ENCODE peak calls at places on chromosome 12, in ten cellular contexts. E is HCT116, Q is lower lobe of right lung, W is cardiac muscle cell, P is mucosa of descending colon, X is Peyer's patch, G is astrocyte of the spinal cord, T is hepatocyte, S is mammary epithelial cell, J is AG10803. R is an unnamed sample.

GRCh38 chr12:697426-697825 is 34.2 kb upstream of the NINJ2 start:
- DNase-seq in X (no peak), S (no peak), P (no peak), G (no peak), J (no peak), W (no peak), Q (no peak), T (no peak), E (no peak), R (no peak)

GRCh38 chr12:52203126-52203921 is 11.5 kb upstream of the KRT80 start:
- DNase-seq in T (peak), E (peak), J (peak), W (no peak), X (no peak), G (peak), Q (peak), S (peak), P (peak), R (peak)

GRCh38 chr12:129160282-129160681 is 307.0 kb downstream of the GLT1D1 start:
- DNase-seq in J (no peak), Q (no peak), E (no peak), G (no peak), W (no peak), X (no peak), S (no peak), P (no peak), T (no peak), R (no peak)

GRCh38 chr12:44000309-44000952 is 164.6 kb downstream of the TMEM117 start:
- DNase-seq in E (peak), Q (no peak), J (peak), P (no peak), S (peak), X (no peak), T (peak), G (peak), W (peak), R (peak)

GRCh38 chr12:2646341-2646740 is 148.4 kb upstream of the FKBP4 start:
- DNase-seq in Q (no peak), S (no peak), G (no peak), J (no peak), W (no peak), E (no peak), X (no peak), P (no peak), T (no peak), R (no peak)

GRCh38 chr12:114721266-114721665 is 37.3 kb upstream of the TBX3 start:
- DNase-seq in X (no peak), S (no peak), W (peak), E (no peak), G (no peak), P (no peak), T (no peak), Q (no peak), J (no peak), R (no peak)

GRCh38 chr12:124168016-124168415 is 126.9 kb upstream of the RFLNA start:
- DNase-seq in Q (no peak), G (no peak), E (no peak), T (no peak), S (no peak), P (no peak), X (no peak), J (no peak), W (no peak), R (no peak)

GRCh38 chr12:116860281-116860680 is 21.0 kb downstream of the HRK start:
- DNase-seq in S (no peak), W (no peak), P (no peak), E (no peak), X (no peak), T (no peak), G (no peak), Q (no peak), J (no peak), R (no peak)

GRCh38 chr12:24197517-24197916 is 248.0 kb upstream of the SOX5 start:
- DNase-seq in W (no peak), T (no peak), G (no peak), S (no peak), P (no peak), X (no peak), E (no peak), Q (no peak), J (no peak), R (no peak)

GRCh38 chr12:111033281-111034147 is 113.1 kb upstream of the MYL2 start:
- DNase-seq in W (peak), G (no peak), Q (no peak), J (no peak), T (peak), S (no peak), E (no peak), X (no peak), P (no peak), R (no peak)

GRCh38 chr12:38844237-38844636 is 61.2 kb downstream of the CPNE8 start:
- DNase-seq in Q (no peak), X (no peak), W (no peak), G (no peak), J (no peak), S (no peak), T (no peak), P (no peak), E (no peak), R (no peak)

GRCh38 chr12:72297666-72298065 is 25.5 kb downstream of the TRHDE start:
- DNase-seq in X (no peak), Q (no peak), S (no peak), T (no peak), G (no peak), E (no peak), J (no peak), W (no peak), P (no peak), R (no peak)

GRCh38 chr12:71746983-71747611 is 7.6 kb upstream of the RAB21 start:
- DNase-seq in G (peak), J (peak), P (no peak), T (peak), W (peak), S (peak), E (peak), Q (no peak), X (no peak), R (peak)

GRCh38 chr12:49187184-49187583 is 1.7 kb downstream of the TUBA1A start:
- DNase-seq in G (peak), W (no peak), J (peak), S (peak), X (no peak), Q (no peak), E (no peak), P (peak), T (peak), R (peak)

GRCh38 chr12:2075558-2076195 is 22.9 kb downstream of the CACNA1C start:
- DNase-seq in J (no peak), E (no peak), G (no peak), S (no peak), W (peak), P (no peak), T (no peak), Q (no peak), X (no peak), R (no peak)

GRCh38 chr12:92973614-92974013 is 44.5 kb upstream of the EEA1 start:
- DNase-seq in X (no peak), S (peak), G (peak), T (peak), Q (no peak), J (peak), P (no peak), E (no peak), W (no peak), R (peak)

GRCh38 chr12:111777345-111778045 is 10.8 kb downstream of the ALDH2 start:
- DNase-seq in S (no peak), X (no peak), T (peak), J (no peak), W (no peak), P (peak), E (no peak), Q (peak), G (no peak), R (no peak)

GRCh38 chr12:81296556-81297305 is 218.9 kb downstream of the ACSS3 start:
- DNase-seq in J (peak), S (peak), T (no peak), P (no peak), G (peak), X (no peak), Q (no peak), E (no peak), W (no peak), R (peak)

GRCh38 chr12:60265741-60266140 is 669.9 kb downstream of the SLC16A7 start:
- DNase-seq in T (no peak), J (no peak), W (no peak), E (no peak), Q (no peak), X (no peak), S (no peak), G (no peak), P (no peak), R (no peak)

GRCh38 chr12:86729798-86730197 is 473.6 kb upstream of the MGAT4C start:
- DNase-seq in G (no peak), P (no peak), X (no peak), S (no peak), T (no peak), E (no peak), Q (no peak), W (no peak), J (no peak), R (no peak)

GRCh38 chr12:57983150-57983857 is 41.9 kb downstream of the ATP23 start:
- DNase-seq in G (peak), X (no peak), T (peak), S (peak), P (no peak), E (peak), W (peak), Q (no peak), J (peak), R (peak)

GRCh38 chr12:27577688-27578087 is 53.7 kb downstream of the PPFIBP1 start:
- DNase-seq in W (no peak), E (no peak), T (no peak), Q (no peak), X (no peak), P (no peak), S (no peak), J (no peak), G (no peak), R (no peak)

GRCh38 chr12:76871082-76871481 is 7.7 kb downstream of the CSRP2 start:
- DNase-seq in J (no peak), G (no peak), T (no peak), Q (no peak), S (no peak), P (no peak), W (no peak), E (no peak), X (no peak), R (no peak)

GRCh38 chr12:25069221-25069620 is 120.3 kb upstream of the BCAT1 start:
- DNase-seq in G (no peak), S (no peak), X (no peak), E (no peak), Q (no peak), T (no peak), W (no peak), J (no peak), P (no peak), R (peak)

GRCh38 chr12:104358353-104359003 is 54.9 kb downstream of the EID3 start:
- DNase-seq in Q (peak), T (peak), W (peak), E (peak), P (no peak), X (peak), G (peak), S (peak), J (no peak), R (peak)

GRCh38 chr12:52907092-52907810 is 2.4 kb upstream of the KRT8 start:
- DNase-seq in P (peak), S (peak), G (peak), E (no peak), X (no peak), Q (peak), J (no peak), W (peak), T (peak), R (no peak)

GRCh38 chr12:100404769-100405407 is 48.0 kb downstream of the SLC17A8 start:
- DNase-seq in E (peak), J (peak), X (no peak), Q (peak), P (no peak), S (peak), W (peak), T (peak), G (peak), R (peak)

GRCh38 chr12:58678753-58679152 is 241.6 kb downstream of the LRIG3 start:
- DNase-seq in W (no peak), Q (no peak), E (no peak), G (no peak), T (no peak), J (no peak), P (no peak), X (no peak), S (no peak), R (no peak)

GRCh38 chr12:72272731-72273498 is 745 bp downstream of the TRHDE start:
- DNase-seq in E (no peak), S (peak), X (no peak), Q (peak), P (no peak), G (peak), W (peak), T (peak), J (no peak), R (no peak)

GRCh38 chr12:5511644-5512584 is 80.0 kb downstream of the NTF3 start:
- DNase-seq in W (peak), X (no peak), Q (no peak), T (peak), G (peak), P (peak), J (peak), E (peak), S (no peak), R (peak)

GRCh38 chr12:47141459-47141858 is 61.7 kb upstream of the AMIGO2 start:
- DNase-seq in E (no peak), W (no peak), G (no peak), X (no peak), J (no peak), T (no peak), P (no peak), Q (no peak), S (peak), R (no peak)

GRCh38 chr12:78880078-78880477 is 15.5 kb downstream of the SYT1 start:
- DNase-seq in X (no peak), S (no peak), J (peak), Q (no peak), P (no peak), W (no peak), T (no peak), G (no peak), E (no peak), R (peak)

GRCh38 chr12:1279050-1279449 is 288.0 kb downstream of the ERC1 start:
- DNase-seq in J (no peak), X (no peak), Q (no peak), P (no peak), E (no peak), S (no peak), T (no peak), W (peak), G (peak), R (peak)

GRCh38 chr12:85253823-85254222 is 26.2 kb upstream of the ALX1 start:
- DNase-seq in W (no peak), Q (no peak), X (no peak), G (no peak), P (no peak), J (no peak), E (no peak), T (no peak), S (no peak), R (no peak)

GRCh38 chr12:100234166-100234565 is 32.7 kb downstream of the DEPDC4 start:
- DNase-seq in W (peak), Q (no peak), T (no peak), S (peak), G (peak), X (no peak), E (no peak), J (peak), P (no peak), R (peak)

GRCh38 chr12:6070472-6071257 is 53.8 kb downstream of the VWF start:
- DNase-seq in Q (no peak), P (no peak), G (no peak), X (no peak), W (no peak), J (no peak), S (no peak), T (peak), E (no peak), R (no peak)

GRCh38 chr12:123089631-123090353 is 61.1 kb downstream of the PITPNM2 start:
- DNase-seq in E (peak), T (peak), W (no peak), S (peak), Q (no peak), G (peak), X (no peak), P (no peak), J (peak), R (peak)

GRCh38 chr12:116592731-116593130 is 33.5 kb downstream of the MAP1LC3B2 start:
- DNase-seq in S (no peak), X (no peak), G (no peak), P (no peak), J (peak), Q (no peak), E (no peak), W (no peak), T (no peak), R (peak)

GRCh38 chr12:108637631-108638030 is 3.9 kb upstream of the SELPLG start:
- DNase-seq in Q (no peak), T (no peak), E (no peak), W (no peak), X (peak), G (no peak), S (no peak), P (no peak), J (no peak), R (no peak)
- H3K4me3 ChIP-seq in Q (no peak), T (no peak), E (no peak), W (no peak), X (no peak), G (no peak), S (no peak), P (no peak), J (no peak), R (no peak)

DNA sequence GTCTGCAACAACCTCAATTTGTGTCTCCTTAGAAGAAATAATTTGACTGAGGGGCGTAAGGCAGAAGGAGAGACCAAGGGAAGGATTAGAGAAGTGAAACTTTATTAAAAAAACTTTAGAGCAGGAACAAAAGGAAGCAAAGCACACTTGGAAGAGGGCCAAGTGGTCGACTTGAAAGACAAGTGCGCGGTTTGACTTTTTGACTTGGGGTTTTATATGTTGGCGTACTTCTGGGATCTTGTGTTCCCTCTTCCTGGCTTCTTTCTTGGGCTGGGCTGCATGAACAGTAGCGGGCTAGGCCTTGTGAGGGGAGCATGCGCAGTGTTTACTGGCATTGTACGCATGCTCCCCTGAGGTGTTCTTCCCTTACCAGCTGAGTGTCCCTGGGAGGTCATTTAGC is 369.3 kb upstream of the DCN start:
- DNase-seq in E (no peak), T (no peak), P (no peak), G (no peak), X (no peak), J (no peak), W (no peak), S (no peak), Q (no peak), R (no peak)
- TF ChIP-seq CTCF in E (no peak), T (no peak), P (no peak), G (no peak), X (no peak), J (no peak), W (no peak), S (no peak), Q (no peak), R (no peak)

GRCh38 chr12:106586535-106586802 is 3.7 kb downstream of the RFX4 start:
- DNase-seq in G (no peak), T (no peak), S (no peak), Q (no peak), X (no peak), E (no peak), J (no peak), W (no peak), P (no peak), R (no peak)

GRCh38 chr12:106583578-106584103 is 837 bp downstream of the RFX4 start:
- DNase-seq in Q (peak), J (peak), T (peak), X (no peak), P (no peak), W (peak), E (no peak), G (no peak), S (peak), R (peak)

GRCh38 chr12:106584104-106585064 is 1.6 kb downstream of the RFX4 start:
- DNase-seq in E (no peak), X (no peak), Q (no peak), G (no peak), S (no peak), T (no peak), J (no peak), W (peak), P (no peak), R (no peak)

GRCh38 chr12:106585862-106586534 is 3.2 kb downstream of the RFX4 start:
- DNase-seq in T (peak), X (no peak), S (peak), G (no peak), P (no peak), E (no peak), J (no peak), Q (no peak), W (peak), R (no peak)

DNA sequence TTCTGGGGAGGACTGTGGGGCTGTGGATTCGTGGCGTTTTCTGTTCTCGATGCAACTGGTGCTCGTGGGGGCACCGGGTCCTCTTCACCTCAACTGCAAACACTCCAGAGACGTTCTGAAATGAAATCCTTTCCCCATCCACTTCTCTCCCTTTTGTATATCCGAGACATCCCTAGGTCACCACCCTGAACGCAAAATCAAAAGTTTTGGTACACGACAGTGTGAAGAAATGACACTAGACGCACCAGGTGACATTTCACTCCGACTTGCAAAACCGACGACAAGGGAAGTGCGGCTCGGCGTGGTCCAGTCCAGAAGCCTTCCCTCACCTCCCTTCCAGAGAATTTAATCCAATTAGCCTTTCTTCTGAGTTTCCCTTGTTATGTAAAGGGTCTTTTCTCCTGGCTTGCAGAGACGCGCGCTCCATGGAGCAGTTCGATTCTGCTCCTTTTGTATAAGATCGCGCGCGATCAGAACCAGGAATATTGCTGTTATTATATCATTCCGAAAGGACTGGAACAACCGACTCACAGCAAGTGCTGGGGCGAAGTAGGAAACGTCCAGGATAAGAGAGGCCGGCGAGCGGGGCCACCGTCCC is 2.5 kb downstream of the RFX4 start:
- DNase-seq in P (no peak), Q (no peak), W (no peak), E (no peak), S (no peak), J (no peak), G (no peak), T (no peak), X (no peak), R (no peak)
- H3K4me3 ChIP-seq in P (no peak), Q (no peak), W (peak), E (no peak), S (no peak), J (no peak), G (no peak), T (no peak), X (no peak), R (no peak)

DNA sequence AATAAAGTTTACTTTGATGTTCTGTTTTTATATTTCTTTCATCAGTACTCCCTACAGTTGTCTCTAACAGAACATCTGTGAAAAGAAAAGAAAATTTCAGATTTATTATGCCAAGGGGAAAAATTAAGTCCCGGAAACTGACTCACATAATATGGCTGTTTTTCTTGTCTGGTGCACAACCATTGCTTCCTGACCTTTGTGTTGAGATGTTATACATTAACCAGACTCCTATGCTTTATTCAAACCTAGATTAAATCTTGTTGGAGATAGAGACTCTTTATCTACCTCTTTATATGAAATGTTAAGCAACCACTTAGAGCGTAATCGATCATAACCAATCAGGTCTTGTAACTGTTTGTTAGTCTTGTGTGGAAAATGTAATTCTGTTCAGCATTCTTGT is 37.6 kb upstream of the BICD1 start:
- DNase-seq in P (no peak), J (no peak), Q (no peak), W (no peak), G (peak), E (no peak), S (no peak), X (no peak), T (no peak), R (peak)
- TF ChIP-seq CTCF in P (no peak), J (no peak), Q (no peak), W (no peak), G (no peak), E (no peak), S (no peak), X (no peak), T (no peak), R (no peak)

R was measured in fibroblast of the aortic adventitia.